ENCODE peak calls at places on chromosomes 3 and 15, in four cellular contexts. L, P, E and Y are unnamed samples.

GRCh38 chr3:149299938-149300791 is 33.3 kb downstream of the TM4SF18 start:
- DNase-seq in E (no peak), P (peak; percentile 90), L (no peak), Y (peak; percentile 100)

GRCh38 chr3:51539291-51539891 is 872 bp downstream of the RAD54L2 start:
- DNase-seq in E (peak; percentile 3), L (no peak), P (peak; percentile 73), Y (peak; percentile 74)

GRCh38 chr15:64507293-64507802 is 47.0 kb downstream of the ZNF609 start:
- DNase-seq in L (peak; percentile 75), E (no peak), P (peak; percentile 82), Y (peak; percentile 10)

GRCh38 chr3:132721479-132722164 is 587 bp downstream of the NPHP3 start:
- DNase-seq in E (no peak), L (peak; percentile 87), P (no peak), Y (peak; percentile 33)

GRCh38 chr3:194806991-194807685 is 121.5 kb downstream of the FAM43A start:
- DNase-seq in E (no peak), L (no peak), P (no peak), Y (peak; percentile 61)

GRCh38 chr3:155737844-155738460 is 6.9 kb downstream of the PLCH1 start:
- DNase-seq in L (no peak), P (no peak), E (no peak), Y (no peak)

GRCh38 chr3:160449660-160450598 is at the start of gene TRIM59:
- DNase-seq in E (peak; percentile 92), P (peak; percentile 98), L (peak; percentile 93), Y (peak; percentile 95)

GRCh38 chr15:28001641-28002040 is 97.5 kb downstream of the OCA2 start:
- DNase-seq in L (no peak), E (no peak), P (no peak), Y (no peak)

GRCh38 chr15:64916365-64916764 is 4.7 kb downstream of the ANKDD1A start:
- DNase-seq in P (no peak), L (no peak), E (no peak), Y (no peak)

GRCh38 chr3:122358633-122359032 is 24.4 kb downstream of the MIX23 start:
- DNase-seq in L (no peak), E (no peak), P (no peak), Y (no peak)

GRCh38 chr3:59517448-59517847 is 467.6 kb upstream of the CFAP20DC start:
- DNase-seq in E (no peak), P (no peak), L (no peak), Y (no peak)

GRCh38 chr3:129602730-129603560 is 3.5 kb downstream of the PLXND1 start:
- DNase-seq in E (no peak), P (peak; percentile 96), L (peak; percentile 87), Y (no peak)

GRCh38 chr3:194296832-194297666 is 54.1 kb downstream of the CPN2 start:
- DNase-seq in L (peak; percentile 66), P (no peak), E (no peak), Y (no peak)

GRCh38 chr15:49075876-49076275 is 29.6 kb upstream of the SECISBP2L start:
- DNase-seq in L (no peak), P (peak; percentile 23), E (no peak), Y (no peak)

GRCh38 chr3:57164217-57164605 is 942 bp downstream of the IL17RD start:
- DNase-seq in L (peak; percentile 68), P (no peak), E (no peak), Y (no peak)

GRCh38 chr3:185335799-185336198 is 27.1 kb upstream of the MAP3K13 start:
- DNase-seq in E (no peak), L (no peak), P (peak; percentile 36), Y (peak; percentile 95)

GRCh38 chr3:3110749-3111361 is 681 bp upstream of the IL5RA start:
- DNase-seq in P (no peak), E (no peak), L (no peak), Y (no peak)

GRCh38 chr15:38885001-38885400 is 320.4 kb upstream of the RASGRP1 start:
- DNase-seq in L (no peak), E (no peak), P (peak; percentile 59), Y (no peak)

GRCh38 chr15:25619761-25620160 is 180.9 kb upstream of the UBE3A start:
- DNase-seq in P (no peak), L (no peak), E (no peak), Y (no peak)

GRCh38 chr3:37319784-37320183 is 145.4 kb upstream of the LRRFIP2 start:
- DNase-seq in L (no peak), E (no peak), P (no peak), Y (no peak)

GRCh38 chr15:51331141-51331540 is 7.3 kb downstream of the CYP19A1 start:
- DNase-seq in E (no peak), L (no peak), P (no peak), Y (no peak)

GRCh38 chr3:137259709-137260108 is 301.9 kb downstream of the IL20RB start:
- DNase-seq in E (no peak), P (no peak), L (no peak), Y (no peak)

GRCh38 chr3:37227870-37228549 is 53.6 kb upstream of the LRRFIP2 start:
- DNase-seq in L (no peak), P (no peak), E (no peak), Y (no peak)

GRCh38 chr15:52790166-52790708 is at the start of gene ONECUT1:
- DNase-seq in P (peak; percentile 44), L (no peak), E (peak; percentile 14), Y (no peak)

GRCh38 chr3:34864011-34864410 is 775.3 kb upstream of the ARPP21 start:
- DNase-seq in E (no peak), L (no peak), P (no peak), Y (peak; percentile 21)

GRCh38 chr15:84859143-84859542 is 25.3 kb upstream of the SLC28A1 start:
- DNase-seq in P (no peak), L (peak; percentile 57), E (no peak), Y (peak; percentile 89)

GRCh38 chr3:124412642-124413041 is 317.6 kb upstream of the UMPS start:
- DNase-seq in L (no peak), P (no peak), E (no peak), Y (no peak)

GRCh38 chr3:124410471-124410870 is 319.8 kb upstream of the UMPS start:
- DNase-seq in L (no peak), P (no peak), E (no peak), Y (peak; percentile 77)

GRCh38 chr3:124407260-124407659 is 323.0 kb upstream of the UMPS start:
- DNase-seq in P (no peak), E (no peak), L (no peak), Y (no peak)

GRCh38 chr3:124411729-124412128 is 318.5 kb upstream of the UMPS start:
- DNase-seq in L (no peak), P (no peak), E (no peak), Y (no peak)

DNA sequence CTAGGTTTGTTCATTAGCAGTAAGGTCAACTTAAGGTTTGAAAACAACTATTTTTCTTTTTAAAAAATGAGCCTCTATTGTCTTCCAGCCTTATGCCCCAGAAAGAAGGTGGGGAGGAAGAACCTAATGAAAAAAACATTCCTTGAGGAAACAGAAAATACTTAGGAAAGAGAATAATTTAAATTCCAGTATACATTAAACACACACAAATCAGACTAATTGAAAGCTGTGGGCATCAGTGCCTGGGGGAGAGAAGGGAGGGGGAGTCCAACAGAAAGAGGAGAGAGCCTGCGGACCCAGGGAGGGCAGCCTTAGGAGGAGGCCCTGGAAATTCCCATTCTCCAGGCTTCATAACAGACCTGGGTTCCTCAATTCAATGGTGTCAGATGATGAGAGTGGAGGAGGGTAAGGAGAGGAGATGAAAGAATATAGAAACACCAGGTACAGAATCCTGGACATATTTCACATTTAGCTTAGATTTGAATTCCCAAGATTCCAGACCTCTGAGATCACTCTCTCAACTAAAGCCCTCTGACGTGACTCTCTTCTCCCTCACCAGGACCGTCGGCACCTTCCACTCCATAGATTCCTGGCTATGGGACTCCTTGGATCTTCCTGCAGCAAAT is 320.5 kb upstream of the UMPS start:
- DNase-seq in P (peak; percentile 33), L (no peak), E (no peak), Y (peak; percentile 65)
- TF ChIP-seq CTCF in P (no peak), L (no peak), E (no peak), Y (no peak)

GRCh38 chr15:92654662-92655061 is 913 bp downstream of the FAM174B start:
- DNase-seq in P (peak; percentile 44), E (no peak), L (no peak), Y (no peak)
- H3K4me3 ChIP-seq in P (peak overlapping the region; percentile 81), E (no peak overlapping the region), L (peak overlapping the region; percentile 69), Y (no peak overlapping the region)

DNA sequence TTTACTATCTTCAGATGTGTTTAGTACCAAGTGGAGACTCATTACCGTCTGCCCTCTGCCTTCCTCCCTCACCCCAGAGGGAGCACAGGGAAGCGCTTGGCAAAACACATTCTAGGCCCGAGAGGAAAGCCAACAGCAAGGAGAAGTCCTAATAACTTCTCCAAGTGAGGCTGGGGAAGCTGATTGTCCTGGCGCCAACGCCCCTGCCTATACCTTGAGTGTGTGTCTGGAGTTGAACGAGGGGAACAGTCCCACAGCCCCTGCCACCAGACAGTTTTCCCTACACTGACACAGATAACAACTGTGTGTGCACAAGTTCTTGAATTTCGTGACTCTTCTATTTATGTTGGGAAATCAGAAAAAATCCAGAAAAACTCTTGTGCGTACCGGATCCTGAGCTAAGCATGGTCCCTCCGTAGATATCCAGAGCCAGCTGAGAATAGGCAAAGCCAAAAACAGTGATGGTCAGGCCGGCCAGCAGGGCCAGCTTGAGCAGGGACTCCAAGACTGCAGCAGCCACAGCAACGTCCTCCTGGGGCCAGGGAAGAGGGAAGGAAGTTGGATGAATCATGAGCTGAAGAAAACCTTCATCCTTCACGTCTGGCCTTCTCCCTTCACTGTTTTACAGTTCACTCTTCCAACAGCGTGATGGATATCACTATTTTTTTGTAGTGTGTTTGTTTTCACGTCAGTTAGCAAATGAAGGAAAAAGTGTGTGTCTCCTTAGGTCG is 26.5 kb downstream of the RFT1 start:
- DNase-seq in L (no peak), P (peak; percentile 56), E (no peak), Y (no peak)
- H3K36me3 ChIP-seq in L (peaks cover 83% of the 10 kb centered on the region), P (peaks cover 18% of the 10 kb centered on the region), E (peaks cover 19% of the 10 kb centered on the region), Y (peaks cover 15% of the 10 kb centered on the region)

DNA sequence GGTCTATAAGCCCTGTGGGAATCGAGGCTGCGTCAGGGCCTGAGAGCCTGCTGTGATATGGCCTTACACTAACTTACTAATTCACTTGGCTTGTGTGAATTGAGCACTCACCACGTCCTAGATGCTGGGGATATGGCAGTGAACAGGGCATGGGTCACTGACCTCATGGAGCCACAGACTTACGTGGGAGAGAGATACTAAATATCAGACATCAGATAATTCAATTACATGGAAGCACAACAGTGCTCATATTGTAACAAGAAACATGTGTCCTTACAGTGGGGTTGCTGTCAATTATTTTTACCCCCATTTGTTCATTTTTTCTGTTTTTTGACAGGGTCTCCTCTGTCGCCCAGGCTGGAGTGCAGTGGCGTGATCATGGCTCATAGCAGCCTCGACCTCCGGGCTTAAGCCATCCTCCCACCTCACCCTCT is 11.5 kb upstream of the SPTBN5 start:
- DNase-seq in L (no peak), P (no peak), E (no peak), Y (no peak)
- TF ChIP-seq CTCF in L (no peak), P (no peak), E (no peak), Y (no peak)

GRCh38 chr15:88902846-88903245 is 7.5 kb upstream of the HAPLN3 start:
- DNase-seq in L (no peak), P (no peak), E (no peak), Y (no peak)

GRCh38 chr15:88904257-88904807 is 8.8 kb downstream of the MFGE8 start:
- DNase-seq in L (no peak), P (no peak), E (no peak), Y (no peak)

GRCh38 chr15:88900982-88901418 is 5.7 kb upstream of the HAPLN3 start:
- DNase-seq in L (no peak), E (no peak), P (no peak), Y (no peak)

GRCh38 chr15:88901713-88902490 is 6.6 kb upstream of the HAPLN3 start:
- DNase-seq in E (no peak), P (no peak), L (no peak), Y (no peak)

GRCh38 chr15:88902491-88902835 is 7.1 kb upstream of the HAPLN3 start:
- DNase-seq in P (no peak), E (no peak), L (no peak), Y (no peak)
- H3K4me3 ChIP-seq in P (no peak overlapping the region), E (no peak overlapping the region), L (no peak overlapping the region), Y (no peak overlapping the region)

GRCh38 chr3:45936261-45936660 is 7.0 kb upstream of the CXCR6 start:
- DNase-seq in L (peak; percentile 36), P (no peak), E (no peak), Y (no peak)
- H3K36me3 ChIP-seq in L (peaks cover 69% of the 10 kb centered on the region), P (peaks cover 6% of the 10 kb centered on the region), E (peaks cover 45% of the 10 kb centered on the region), Y (peaks cover 4% of the 10 kb centered on the region)